ENCODE peak calls at places on chromosomes 4 and X, in ten cellular contexts. One of them, this sample, is unnamed.
A peak's percentile ranks its signal among the peaks of the same experiment; 100 is the strongest.

GRCh38 chr4:123116412-123116811 is 194.0 kb upstream of the NUDT6 start:
- DNase-seq in ascending aorta: no peak
- DNase-seq in tibial nerve: no peak
- DNase-seq in tibial artery: no peak
- DNase-seq in A549: no peak
- DNase-seq in CD8-positive, alpha-beta T cell: no peak
- DNase-seq in mammary epithelial cell: peak; percentile 44
- DNase-seq in PC-3: peak; percentile 80
- DNase-seq in neural progenitor cell: no peak
- DNase-seq in WERI-Rb-1: no peak
- DNase-seq in this sample: no peak

GRCh38 chr4:144504853-144505252 is 141.1 kb upstream of the HHIP start:
- DNase-seq in mammary epithelial cell: no peak
- DNase-seq in ascending aorta: no peak
- DNase-seq in PC-3: no peak
- DNase-seq in tibial artery: no peak
- DNase-seq in WERI-Rb-1: no peak
- DNase-seq in CD8-positive, alpha-beta T cell: no peak
- DNase-seq in neural progenitor cell: no peak
- DNase-seq in A549: no peak
- DNase-seq in tibial nerve: no peak
- DNase-seq in this sample: no peak

GRCh38 chr4:123505457-123506310 is 109.1 kb downstream of the SPRY1 start:
- DNase-seq in neural progenitor cell: peak; percentile 90
- DNase-seq in tibial nerve: peak; percentile 11
- DNase-seq in tibial artery: peak; percentile 69
- DNase-seq in WERI-Rb-1: peak; percentile 94
- DNase-seq in mammary epithelial cell: no peak
- DNase-seq in PC-3: peak; percentile 41
- DNase-seq in CD8-positive, alpha-beta T cell: peak; percentile 25
- DNase-seq in A549: peak; percentile 49
- DNase-seq in ascending aorta: peak; percentile 10
- DNase-seq in this sample: peak; percentile 59

GRCh38 chrX:43666301-43666912 is 10.3 kb downstream of the MAOA start:
- DNase-seq in PC-3: no peak
- DNase-seq in A549: no peak
- DNase-seq in mammary epithelial cell: no peak
- DNase-seq in WERI-Rb-1: no peak
- DNase-seq in ascending aorta: no peak
- DNase-seq in neural progenitor cell: no peak
- DNase-seq in tibial nerve: no peak
- DNase-seq in tibial artery: no peak
- DNase-seq in CD8-positive, alpha-beta T cell: no peak
- DNase-seq in this sample: no peak

GRCh38 chrX:118975831-118976598 is 1.6 kb downstream of the LONRF3 start:
- DNase-seq in ascending aorta: peak; percentile 71
- DNase-seq in CD8-positive, alpha-beta T cell: peak; percentile 67
- DNase-seq in A549: peak; percentile 71
- DNase-seq in neural progenitor cell: peak; percentile 44
- DNase-seq in tibial artery: peak; percentile 94
- DNase-seq in PC-3: peak; percentile 78
- DNase-seq in WERI-Rb-1: peak; percentile 7
- DNase-seq in mammary epithelial cell: no peak
- DNase-seq in tibial nerve: peak; percentile 65
- DNase-seq in this sample: peak; percentile 93

GRCh38 chrX:24026403-24026801 is 584 bp downstream of the KLHL15 start:
- DNase-seq in PC-3: no peak
- DNase-seq in ascending aorta: no peak
- DNase-seq in CD8-positive, alpha-beta T cell: no peak
- DNase-seq in neural progenitor cell: peak; percentile 23
- DNase-seq in tibial nerve: no peak
- DNase-seq in mammary epithelial cell: no peak
- DNase-seq in tibial artery: no peak
- DNase-seq in WERI-Rb-1: no peak
- DNase-seq in A549: peak; percentile 29
- DNase-seq in this sample: no peak

GRCh38 chrX:110450050-110450449 is 91.4 kb downstream of the RTL9 start:
- DNase-seq in ascending aorta: no peak
- DNase-seq in neural progenitor cell: peak; percentile 86
- DNase-seq in tibial nerve: peak; percentile 83
- DNase-seq in PC-3: peak; percentile 81
- DNase-seq in tibial artery: peak; percentile 76
- DNase-seq in A549: peak; percentile 55
- DNase-seq in WERI-Rb-1: peak; percentile 75
- DNase-seq in mammary epithelial cell: peak; percentile 60
- DNase-seq in CD8-positive, alpha-beta T cell: peak; percentile 27
- DNase-seq in this sample: peak; percentile 61

GRCh38 chr4:15002659-15003440 is 569 bp downstream of the CPEB2 start:
- DNase-seq in ascending aorta: peak; percentile 31
- DNase-seq in A549: peak; percentile 91
- DNase-seq in tibial nerve: peak; percentile 68
- DNase-seq in WERI-Rb-1: peak; percentile 82
- DNase-seq in neural progenitor cell: peak; percentile 84
- DNase-seq in mammary epithelial cell: peak; percentile 76
- DNase-seq in tibial artery: peak; percentile 90
- DNase-seq in CD8-positive, alpha-beta T cell: peak; percentile 88
- DNase-seq in PC-3: peak; percentile 59
- DNase-seq in this sample: peak; percentile 89

GRCh38 chr4:133559987-133560386 is 410.9 kb downstream of the PCDH10 start:
- DNase-seq in tibial nerve: no peak
- DNase-seq in neural progenitor cell: no peak
- DNase-seq in WERI-Rb-1: no peak
- DNase-seq in PC-3: no peak
- DNase-seq in CD8-positive, alpha-beta T cell: no peak
- DNase-seq in A549: no peak
- DNase-seq in ascending aorta: no peak
- DNase-seq in mammary epithelial cell: no peak
- DNase-seq in tibial artery: no peak
- DNase-seq in this sample: peak; percentile 68

DNA sequence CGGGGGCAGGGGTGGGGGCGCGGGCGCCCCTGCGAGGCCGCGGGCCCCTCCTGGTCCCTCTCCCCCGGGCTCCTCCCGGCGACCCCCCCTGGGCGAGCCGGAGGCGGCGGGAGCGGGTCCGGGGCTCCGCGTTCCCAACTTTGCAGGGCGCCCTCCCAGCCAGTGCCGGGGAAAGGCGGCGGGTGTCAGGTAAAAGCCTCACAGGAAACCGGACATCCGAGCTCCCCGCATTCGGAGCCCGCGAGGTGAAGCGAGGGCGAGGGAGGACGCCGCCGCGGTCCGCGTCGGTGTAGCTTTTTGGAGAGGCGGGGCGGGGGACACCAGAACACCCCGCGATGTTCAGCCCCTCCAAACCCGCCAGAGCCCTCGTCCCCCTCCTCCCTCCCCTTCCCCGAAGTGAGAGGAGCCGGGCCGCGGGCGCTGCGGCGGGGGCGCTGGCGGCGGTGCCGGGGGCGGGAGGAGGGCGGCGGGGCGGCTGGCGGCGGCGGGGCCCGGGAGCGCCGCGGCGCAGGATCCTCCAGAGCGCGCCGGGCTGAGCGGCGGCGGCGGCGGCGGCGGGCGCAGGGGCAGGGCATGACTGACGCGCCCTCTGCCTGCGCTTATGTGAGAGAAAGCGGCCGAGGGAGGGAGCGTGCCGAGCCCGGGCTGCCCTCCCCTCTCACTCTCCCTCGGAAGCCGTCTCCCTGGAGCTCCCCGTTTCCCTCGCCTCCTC is at the start of gene VEGFC:
- DNase-seq in WERI-Rb-1: peak; percentile 76
- DNase-seq in ascending aorta: no peak
- DNase-seq in tibial nerve: no peak
- DNase-seq in mammary epithelial cell: peak; percentile 73
- DNase-seq in A549: peak; percentile 73
- DNase-seq in tibial artery: peak; percentile 67
- DNase-seq in CD8-positive, alpha-beta T cell: no peak
- DNase-seq in PC-3: peak; percentile 66
- DNase-seq in neural progenitor cell: peak; percentile 89
- DNase-seq in this sample: peak; percentile 83
- TF ChIP-seq CTCF in WERI-Rb-1: peak; percentile 34
- TF ChIP-seq CTCF in ascending aorta: no peak
- TF ChIP-seq CTCF in tibial nerve: no peak
- TF ChIP-seq CTCF in mammary epithelial cell: peak; percentile 21
- TF ChIP-seq CTCF in A549: no peak
- TF ChIP-seq CTCF in tibial artery: no peak
- TF ChIP-seq CTCF in CD8-positive, alpha-beta T cell: no peak
- TF ChIP-seq CTCF in PC-3: no peak
- TF ChIP-seq CTCF in neural progenitor cell: peak; percentile 9
- TF ChIP-seq CTCF in this sample: no peak

GRCh38 chr4:83212041-83212851 is 72.4 kb downstream of the COQ2 start:
- DNase-seq in PC-3: no peak
- DNase-seq in WERI-Rb-1: no peak
- DNase-seq in CD8-positive, alpha-beta T cell: peak; percentile 85
- DNase-seq in tibial nerve: no peak
- DNase-seq in A549: no peak
- DNase-seq in ascending aorta: no peak
- DNase-seq in neural progenitor cell: no peak
- DNase-seq in tibial artery: no peak
- DNase-seq in mammary epithelial cell: peak; percentile 74
- DNase-seq in this sample: no peak
- H3K27ac ChIP-seq in PC-3: no peak overlapping the region
- H3K27ac ChIP-seq in WERI-Rb-1: no peak overlapping the region
- H3K27ac ChIP-seq in CD8-positive, alpha-beta T cell: peak overlapping the region; percentile 58
- H3K27ac ChIP-seq in tibial nerve: no peak overlapping the region
- H3K27ac ChIP-seq in A549: no peak overlapping the region
- H3K27ac ChIP-seq in ascending aorta: no peak overlapping the region
- H3K27ac ChIP-seq in neural progenitor cell: no peak overlapping the region
- H3K27ac ChIP-seq in tibial artery: no peak overlapping the region
- H3K27ac ChIP-seq in mammary epithelial cell: peak overlapping the region; percentile 37
- H3K27ac ChIP-seq in this sample: peak overlapping the region; percentile 30

GRCh38 chr4:7398104-7398423 is 36.7 kb downstream of the PSAPL1 start:
- DNase-seq in ascending aorta: no peak
- DNase-seq in A549: no peak
- DNase-seq in CD8-positive, alpha-beta T cell: no peak
- DNase-seq in tibial artery: peak; percentile 55
- DNase-seq in PC-3: peak; percentile 61
- DNase-seq in mammary epithelial cell: peak; percentile 83
- DNase-seq in WERI-Rb-1: peak; percentile 66
- DNase-seq in neural progenitor cell: no peak
- DNase-seq in tibial nerve: no peak
- DNase-seq in this sample: peak; percentile 80
- TF ChIP-seq CTCF in ascending aorta: no peak
- TF ChIP-seq CTCF in A549: no peak
- TF ChIP-seq CTCF in CD8-positive, alpha-beta T cell: no peak
- TF ChIP-seq CTCF in tibial artery: no peak
- TF ChIP-seq CTCF in PC-3: peak; percentile 21
- TF ChIP-seq CTCF in mammary epithelial cell: peak; percentile 48
- TF ChIP-seq CTCF in WERI-Rb-1: peak; percentile 30
- TF ChIP-seq CTCF in neural progenitor cell: no peak
- TF ChIP-seq CTCF in tibial nerve: no peak
- TF ChIP-seq CTCF in this sample: no peak

GRCh38 chr4:106583108-106583507 is 214.5 kb upstream of the GIMD1 start:
- DNase-seq in tibial artery: no peak
- DNase-seq in tibial nerve: no peak
- DNase-seq in CD8-positive, alpha-beta T cell: no peak
- DNase-seq in PC-3: peak; percentile 20
- DNase-seq in WERI-Rb-1: no peak
- DNase-seq in mammary epithelial cell: no peak
- DNase-seq in ascending aorta: no peak
- DNase-seq in neural progenitor cell: no peak
- DNase-seq in A549: no peak
- DNase-seq in this sample: no peak

GRCh38 chr4:106587558-106587957 is 219.0 kb upstream of the GIMD1 start:
- DNase-seq in tibial artery: no peak
- DNase-seq in WERI-Rb-1: no peak
- DNase-seq in ascending aorta: no peak
- DNase-seq in A549: peak; percentile 9
- DNase-seq in PC-3: peak; percentile 80
- DNase-seq in tibial nerve: no peak
- DNase-seq in mammary epithelial cell: peak; percentile 82
- DNase-seq in neural progenitor cell: no peak
- DNase-seq in CD8-positive, alpha-beta T cell: no peak
- DNase-seq in this sample: no peak

GRCh38 chr4:106583567-106583966 is 215.0 kb upstream of the GIMD1 start:
- DNase-seq in ascending aorta: no peak
- DNase-seq in mammary epithelial cell: peak; percentile 97
- DNase-seq in CD8-positive, alpha-beta T cell: no peak
- DNase-seq in tibial nerve: no peak
- DNase-seq in neural progenitor cell: no peak
- DNase-seq in WERI-Rb-1: no peak
- DNase-seq in tibial artery: no peak
- DNase-seq in A549: peak; percentile 74
- DNase-seq in PC-3: peak; percentile 81
- DNase-seq in this sample: no peak

GRCh38 chr4:106585920-106586349 is 217.4 kb upstream of the GIMD1 start:
- DNase-seq in tibial nerve: no peak
- DNase-seq in tibial artery: no peak
- DNase-seq in ascending aorta: no peak
- DNase-seq in mammary epithelial cell: peak; percentile 71
- DNase-seq in CD8-positive, alpha-beta T cell: no peak
- DNase-seq in WERI-Rb-1: no peak
- DNase-seq in A549: no peak
- DNase-seq in neural progenitor cell: no peak
- DNase-seq in PC-3: peak; percentile 48
- DNase-seq in this sample: no peak

DNA sequence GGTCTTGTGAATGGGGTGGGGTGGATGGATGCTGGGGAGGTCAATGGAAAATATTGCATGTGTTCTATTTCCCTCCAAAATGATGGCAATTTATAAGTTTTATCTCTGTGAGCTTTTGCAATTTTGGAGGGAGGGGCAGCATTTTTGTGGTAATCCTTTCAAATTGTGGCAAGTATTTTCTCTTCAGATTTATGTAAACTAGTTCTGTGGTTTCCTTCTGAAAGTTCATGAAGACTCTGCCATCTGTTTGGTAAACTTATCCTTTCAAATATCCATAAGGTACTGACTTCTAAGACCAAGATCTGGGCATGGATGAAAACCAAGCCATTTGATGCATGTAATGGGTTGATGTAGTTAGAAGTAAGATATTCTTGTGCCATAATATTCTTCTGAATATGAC is 216.0 kb upstream of the GIMD1 start:
- DNase-seq in ascending aorta: no peak
- DNase-seq in A549: no peak
- DNase-seq in neural progenitor cell: no peak
- DNase-seq in CD8-positive, alpha-beta T cell: no peak
- DNase-seq in WERI-Rb-1: no peak
- DNase-seq in tibial nerve: no peak
- DNase-seq in mammary epithelial cell: no peak
- DNase-seq in tibial artery: no peak
- DNase-seq in PC-3: peak; percentile 7
- DNase-seq in this sample: no peak
- H3K27ac ChIP-seq in ascending aorta: no peak overlapping the region
- H3K27ac ChIP-seq in A549: peak overlapping the region; percentile 67
- H3K27ac ChIP-seq in neural progenitor cell: no peak overlapping the region
- H3K27ac ChIP-seq in CD8-positive, alpha-beta T cell: no peak overlapping the region
- H3K27ac ChIP-seq in WERI-Rb-1: no peak overlapping the region
- H3K27ac ChIP-seq in tibial nerve: no peak overlapping the region
- H3K27ac ChIP-seq in mammary epithelial cell: peak overlapping the region; percentile 90
- H3K27ac ChIP-seq in tibial artery: no peak overlapping the region
- H3K27ac ChIP-seq in PC-3: peak overlapping the region; percentile 61
- H3K27ac ChIP-seq in this sample: no peak overlapping the region

GRCh38 chr4:77308843-77309242 is 151.8 kb downstream of the CCNG2 start:
- DNase-seq in mammary epithelial cell: peak; percentile 38
- DNase-seq in PC-3: peak; percentile 67
- DNase-seq in CD8-positive, alpha-beta T cell: no peak
- DNase-seq in neural progenitor cell: peak; percentile 54
- DNase-seq in ascending aorta: no peak
- DNase-seq in tibial artery: no peak
- DNase-seq in tibial nerve: no peak
- DNase-seq in A549: peak; percentile 24
- DNase-seq in WERI-Rb-1: no peak
- DNase-seq in this sample: no peak
- TF ChIP-seq CTCF in mammary epithelial cell: peak; percentile 64
- TF ChIP-seq CTCF in PC-3: peak; percentile 64
- TF ChIP-seq CTCF in CD8-positive, alpha-beta T cell: no peak
- TF ChIP-seq CTCF in neural progenitor cell: peak; percentile 63
- TF ChIP-seq CTCF in ascending aorta: no peak
- TF ChIP-seq CTCF in tibial artery: no peak
- TF ChIP-seq CTCF in tibial nerve: no peak
- TF ChIP-seq CTCF in A549: peak; percentile 40
- TF ChIP-seq CTCF in WERI-Rb-1: peak; percentile 58
- TF ChIP-seq CTCF in this sample: peak; percentile 24

This sample was measured in left lung.